ENCODE peak calls at places on chromosome 13, in eight cellular contexts. J, A, Q, Z, X, G, N and U are unnamed samples.

GRCh38 chr13:40060318-40061007 is 405.0 kb downstream of the COG6 start:
- DNase-seq in Q (no peak), X (peak), N (no peak), J (no peak), A (no peak), Z (no peak), G (peak), U (peak)

GRCh38 chr13:23654111-23655110 is 84.2 kb downstream of the TNFRSF19 start:
- DNase-seq in Z (no peak), A (no peak), Q (no peak), X (peak), G (no peak), N (no peak), J (no peak), U (no peak)

GRCh38 chr13:98798849-98799645 is 46.6 kb upstream of the SLC15A1 start:
- DNase-seq in Q (no peak), G (no peak), Z (peak), X (peak), J (no peak), N (no peak), A (no peak), U (no peak)

GRCh38 chr13:50512602-50513527 is 330.6 kb downstream of the DLEU7 start:
- DNase-seq in Q (no peak), N (no peak), X (peak), J (peak), G (peak), A (peak), Z (no peak), U (no peak)

GRCh38 chr13:43030548-43030947 is 7.2 kb downstream of the DNAJC15 start:
- DNase-seq in A (no peak), G (no peak), J (no peak), Z (no peak), Q (no peak), X (no peak), N (no peak), U (no peak)

GRCh38 chr13:67353891-67354459 is 123.8 kb upstream of the PCDH9 start:
- DNase-seq in X (peak), G (no peak), N (no peak), J (no peak), Z (no peak), Q (no peak), A (no peak), U (no peak)

GRCh38 chr13:94483970-94484369 is 4.5 kb upstream of the DCT start:
- DNase-seq in Q (no peak), G (no peak), Z (no peak), J (no peak), N (no peak), X (no peak), A (no peak), U (no peak)

GRCh38 chr13:33015791-33016323 is 366 bp upstream of the KL start:
- DNase-seq in Q (no peak), N (peak), A (peak), G (no peak), Z (no peak), J (no peak), X (no peak), U (no peak)

GRCh38 chr13:28579334-28579733 is 79.6 kb upstream of the POMP start:
- DNase-seq in G (no peak), Z (no peak), X (no peak), N (no peak), Q (no peak), A (no peak), J (no peak), U (no peak)

GRCh38 chr13:45473627-45474026 is 8.9 kb downstream of the COG3 start:
- DNase-seq in X (no peak), N (no peak), A (no peak), Z (no peak), Q (no peak), G (no peak), J (no peak), U (no peak)